ENCODE peak calls at places on chromosomes 4 and X, in six cellular contexts. B is hippocampal formation, T is endothelial cell, Q is left ventricle myocardium inferior, W is HEK293T, E is ureter. L is an unnamed sample.

GRCh38 chrX:39337461-39337860 is 536.2 kb downstream of the MID1IP1 start:
- DNase-seq in B (no peak), W (no peak), T (no peak), E (no peak), Q (no peak), L (no peak)

GRCh38 chr4:13778367-13778766 is 150.8 kb upstream of the BOD1L1 start:
- DNase-seq in W (no peak), B (no peak), Q (no peak), T (no peak), E (no peak), L (no peak)

GRCh38 chrX:2766921-2767320 is 15.1 kb downstream of the XG start:
- DNase-seq in T (no peak), W (no peak), E (no peak), Q (no peak), B (no peak), L (no peak)

GRCh38 chrX:49858341-49858740 is 20.9 kb upstream of the USP27X start:
- DNase-seq in W (no peak), E (no peak), B (no peak), Q (no peak), T (no peak), L (no peak)

GRCh38 chr4:156581282-156581681 is 390.3 kb downstream of the PDGFC start:
- DNase-seq in T (no peak), E (no peak), Q (no peak), B (no peak), W (no peak), L (no peak)

GRCh38 chrX:127037179-127037578 is 217.7 kb downstream of the PRR32 start:
- DNase-seq in E (no peak), Q (no peak), T (no peak), B (no peak), W (no peak), L (no peak)

GRCh38 chr4:81758865-81759264 is 287.2 kb upstream of the RASGEF1B start:
- DNase-seq in B (no peak), E (no peak), W (no peak), Q (no peak), T (no peak), L (no peak)

GRCh38 chrX:630922-631496 is 418 bp downstream of the SHOX start:
- DNase-seq in B (no peak), Q (no peak), E (peak), W (no peak), T (no peak), L (no peak)

GRCh38 chrX:69153060-69153730 is 12.1 kb downstream of the PJA1 start:
- DNase-seq in T (no peak), E (peak), B (peak), W (no peak), Q (no peak), L (no peak)

GRCh38 chr4:87204559-87204958 is 15.9 kb downstream of the KLHL8 start:
- DNase-seq in E (no peak), Q (no peak), T (no peak), B (no peak), W (no peak), L (no peak)

GRCh38 chr4:19651481-19651880 is 600.2 kb upstream of the SLIT2 start:
- DNase-seq in W (no peak), Q (no peak), T (no peak), B (no peak), E (no peak), L (no peak)